ENCODE peak calls at places on chromosome 6, in four cellular contexts. R is keratinocyte, Y is sigmoid colon, Z is tibial artery. S is an unnamed sample.
A peak's percentile ranks its signal among the peaks of the same experiment; 100 is the strongest.

GRCh38 chr6:111944541-111944940 is 71.3 kb upstream of the FYN start:
- DNase-seq in Y (no peak), R (no peak), Z (no peak), S (no peak)

GRCh38 chr6:158387578-158387977 is 75.3 kb downstream of the TULP4 start:
- DNase-seq in Y (no peak), Z (no peak), R (no peak), S (no peak)

GRCh38 chr6:108677357-108677756 is 116.6 kb downstream of the FOXO3 start:
- DNase-seq in R (no peak), Z (no peak), Y (no peak), S (no peak)

GRCh38 chr6:166569206-166569605 is 17.3 kb downstream of the RAMACL start:
- DNase-seq in R (no peak), Z (no peak), Y (no peak), S (no peak)

GRCh38 chr6:108947114-108947854 is 99.1 kb downstream of the ARMC2 start:
- DNase-seq in R (peak; percentile 84), Z (peak; percentile 66), Y (no peak), S (peak; percentile 51)

GRCh38 chr6:148021715-148022114 is 320.9 kb upstream of the SASH1 start:
- DNase-seq in Y (no peak), Z (no peak), R (no peak), S (no peak)

GRCh38 chr6:150310539-150310938 is 58.3 kb upstream of the IYD start:
- DNase-seq in Y (no peak), Z (no peak), R (no peak), S (no peak)

GRCh38 chr6:53504438-53505030 is 40.4 kb downstream of the GCLC start:
- DNase-seq in Y (no peak), R (no peak), Z (no peak), S (no peak)

GRCh38 chr6:4941782-4942672 is 61.8 kb downstream of the RPP40 start:
- DNase-seq in Y (no peak), R (peak; percentile 88), Z (no peak), S (no peak)

GRCh38 chr6:108492131-108492766 is 68.5 kb upstream of the FOXO3 start:
- DNase-seq in Y (no peak), R (no peak), Z (no peak), S (peak; percentile 9)

GRCh38 chr6:46042355-46042999 is 26.8 kb upstream of the CLIC5 start:
- DNase-seq in R (no peak), Z (no peak), Y (no peak), S (no peak)

GRCh38 chr6:73854998-73855718 is 159.2 kb downstream of the CD109 start:
- DNase-seq in R (no peak), Y (no peak), Z (no peak), S (peak; percentile 84)

DNA sequence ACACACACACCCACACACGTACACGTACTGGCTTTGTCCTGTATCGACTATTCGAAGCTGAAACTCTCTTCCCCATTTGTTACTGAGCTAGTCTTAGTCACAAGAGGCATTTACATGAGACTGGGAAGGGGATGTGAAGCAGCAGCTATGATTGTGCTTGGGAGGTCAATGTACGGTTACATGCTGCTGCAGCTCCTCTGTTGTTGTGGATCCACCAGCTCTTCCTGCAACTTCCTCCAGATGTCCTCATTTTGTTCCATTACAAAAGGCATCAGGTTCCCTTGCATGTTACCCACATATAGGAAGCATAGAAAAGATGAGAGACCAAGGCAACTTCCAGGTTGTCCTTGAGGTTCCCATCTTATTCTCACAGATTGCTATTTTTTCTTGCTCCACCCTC is 612.4 kb upstream of the IMPG1 start:
- DNase-seq in Y (no peak), Z (no peak), R (no peak), S (no peak)
- H3K4me1 ChIP-seq in Y (no peaks in the 10 kb centered on the region), Z (no peaks in the 10 kb centered on the region), R (no peaks in the 10 kb centered on the region), S (no peaks in the 10 kb centered on the region)

DNA sequence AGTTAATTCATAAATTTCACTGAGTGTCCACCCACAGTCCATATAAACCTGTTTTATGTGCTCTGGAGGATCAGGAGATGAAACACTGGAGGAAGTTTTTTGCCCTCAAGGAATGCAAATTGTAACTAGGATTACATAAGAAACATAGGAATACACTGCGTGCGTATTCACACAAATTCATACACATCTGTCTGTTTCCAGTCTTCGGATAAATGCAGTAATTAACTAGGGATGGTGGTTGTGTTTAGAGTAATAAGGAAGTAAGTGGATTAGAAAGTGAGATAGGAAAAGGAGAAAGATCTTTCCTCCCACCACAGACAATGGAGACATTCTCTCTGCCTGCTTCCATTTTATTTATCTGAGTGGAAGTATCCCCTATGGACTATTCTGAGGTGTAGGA is 35.7 kb upstream of the POPDC3 start:
- DNase-seq in R (no peak), Y (no peak), Z (no peak), S (no peak)
- H3K4me3 ChIP-seq in R (no peak overlapping the region), Y (no peak overlapping the region), Z (no peak overlapping the region), S (no peak overlapping the region)

GRCh38 chr6:51855310-51856082 is 231.9 kb downstream of the PKHD1 start:
- DNase-seq in Y (no peak), R (peak; percentile 7), Z (no peak), S (no peak)
- TF ChIP-seq CTCF in Y (peak; percentile 40), R (peak; percentile 55), Z (peak; percentile 48), S (peak; percentile 35)

DNA sequence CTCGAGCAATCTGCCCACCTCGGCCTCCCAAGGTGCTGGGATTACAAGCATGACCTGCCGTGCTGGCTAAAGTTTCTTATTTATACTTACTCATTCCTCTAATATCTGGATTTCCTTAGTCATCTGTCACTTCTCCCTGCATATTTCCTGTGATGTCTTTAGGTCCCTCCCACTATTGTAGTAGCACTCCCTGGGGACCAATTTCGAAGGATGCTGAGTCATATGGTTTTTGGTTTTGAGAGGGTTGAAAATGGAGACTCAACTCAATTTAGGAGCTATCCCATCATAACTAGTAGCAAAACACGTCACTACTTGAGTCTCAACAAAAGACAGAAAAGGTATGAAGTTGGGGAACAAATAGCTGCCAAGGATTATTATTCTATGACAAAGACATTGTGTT is 20.2 kb downstream of the MCUR1 start:
- DNase-seq in Y (no peak), Z (no peak), R (no peak), S (no peak)
- H3K4me1 ChIP-seq in Y (no peaks in the 10 kb centered on the region), Z (no peaks in the 10 kb centered on the region), R (peaks cover 23% of the 10 kb centered on the region), S (no peaks in the 10 kb centered on the region)

GRCh38 chr6:91299544-91300491 is 712.9 kb upstream of the MAP3K7 start:
- DNase-seq in Y (peak; percentile 66), Z (no peak), R (no peak), S (peak; percentile 39)
- H3K4me3 ChIP-seq in Y (no peak overlapping the region), Z (no peak overlapping the region), R (no peak overlapping the region), S (no peak overlapping the region)

DNA sequence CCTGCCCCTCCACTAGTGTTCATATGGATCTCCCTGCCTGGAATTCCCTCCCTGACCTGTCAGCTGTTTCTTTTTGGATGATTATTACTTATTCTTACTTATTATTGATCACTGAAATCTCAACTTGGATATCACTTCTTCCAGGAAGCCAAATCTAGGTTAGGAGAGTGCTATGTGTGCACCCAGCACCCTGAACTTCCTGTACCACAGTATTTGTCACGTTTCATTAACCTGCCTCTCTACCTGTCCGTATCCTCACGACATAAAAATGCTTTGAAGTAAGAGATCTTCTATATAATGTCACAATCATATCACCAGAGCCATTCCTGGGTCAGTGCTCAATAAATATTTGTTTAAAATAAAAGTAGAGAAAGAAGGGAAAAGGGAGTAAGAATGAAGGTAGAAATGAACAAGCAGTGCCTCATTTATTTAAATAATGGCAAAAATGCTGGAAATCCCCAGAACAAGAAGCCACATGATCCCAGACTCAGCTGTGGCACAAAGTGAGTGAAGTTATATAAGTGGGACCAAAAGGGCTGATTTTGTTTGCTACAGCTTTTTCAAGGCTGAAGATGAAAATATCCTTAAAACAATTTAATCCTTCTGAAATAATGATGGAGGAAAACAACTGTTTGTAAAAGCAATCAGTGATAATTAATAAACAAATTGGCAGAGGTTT is 88.0 kb upstream of the MANEA start:
- DNase-seq in Z (no peak), Y (no peak), R (no peak), S (no peak)
- TF ChIP-seq CTCF in Z (no peak), Y (no peak), R (no peak), S (no peak)

GRCh38 chr6:25334793-25335192 is 55.6 kb downstream of the CARMIL1 start:
- DNase-seq in R (no peak), Z (no peak), Y (no peak), S (no peak)
- H3K4me1 ChIP-seq in R (peaks cover 6% of the 10 kb centered on the region), Z (no peaks in the 10 kb centered on the region), Y (no peaks in the 10 kb centered on the region), S (peaks cover 17% of the 10 kb centered on the region)